ENCODE peak calls at places on chromosomes 4 and X, in eight cellular contexts. F, P, X, C, E, V, B and H are unnamed samples.

GRCh38 chr4:1693131-1693896 is 9.2 kb upstream of the FAM53A start:
- DNase-seq in F (peak), P (peak), X (peak), C (no peak), E (peak), V (peak), B (peak), H (peak)

GRCh38 chr4:185115827-185116232 is 27.2 kb upstream of the SLC25A4 start:
- DNase-seq in F (peak), P (peak), X (peak), C (no peak), E (peak), V (peak), B (peak), H (no peak)

GRCh38 chr4:128600410-128600809 is 209.1 kb upstream of the JADE1 start:
- DNase-seq in F (peak), P (no peak), X (peak), C (no peak), E (no peak), V (peak), B (no peak), H (no peak)

GRCh38 chrX:1618689-1619088 is 3.8 kb downstream of the ASMT start:
- DNase-seq in F (no peak), P (no peak), X (no peak), C (no peak), E (peak), V (peak), B (no peak), H (no peak)

GRCh38 chrX:115344885-115345653 is 55.6 kb downstream of the LUZP4 start:
- DNase-seq in F (peak), P (no peak), X (peak), C (peak), E (peak), V (peak), B (peak), H (no peak)

GRCh38 chr4:133483600-133484246 is 334.6 kb downstream of the PCDH10 start:
- DNase-seq in F (peak), P (no peak), X (peak), C (no peak), E (peak), V (peak), B (peak), H (no peak)

GRCh38 chr4:168528131-168528949 is 31.5 kb downstream of the PALLD start:
- DNase-seq in F (peak), P (no peak), X (peak), C (no peak), E (no peak), V (peak), B (peak), H (no peak)

GRCh38 chr4:6342530-6343293 is 73.1 kb downstream of the WFS1 start:
- DNase-seq in F (peak), P (no peak), X (peak), C (no peak), E (no peak), V (peak), B (peak), H (no peak)

GRCh38 chr4:119020158-119020557 is 115.5 kb upstream of the MYOZ2 start:
- DNase-seq in F (peak), P (no peak), X (peak), C (no peak), E (no peak), V (peak), B (no peak), H (no peak)

GRCh38 chrX:97628807-97629596 is 745.3 kb downstream of the RPA4 start:
- DNase-seq in F (no peak), P (no peak), X (no peak), C (no peak), E (no peak), V (no peak), B (no peak), H (no peak)

GRCh38 chr4:105186701-105187158 is 40.1 kb downstream of the TET2 start:
- DNase-seq in F (peak), P (no peak), X (peak), C (no peak), E (no peak), V (peak), B (no peak), H (no peak)

GRCh38 chrX:146602246-146602645 is 207.3 kb upstream of the CXorf51B start:
- DNase-seq in F (no peak), P (no peak), X (no peak), C (no peak), E (no peak), V (no peak), B (no peak), H (no peak)

GRCh38 chr4:138996090-138996489 is 19.5 kb upstream of the NOCT start:
- DNase-seq in F (no peak), P (no peak), X (no peak), C (no peak), E (peak), V (no peak), B (no peak), H (no peak)

GRCh38 chr4:51853027-51853682 is 10.2 kb downstream of the DCUN1D4 start:
- DNase-seq in F (no peak), P (no peak), X (peak), C (no peak), E (peak), V (no peak), B (peak), H (no peak)

GRCh38 chrX:95629737-95630136 is 1054.9 kb upstream of the DIAPH2 start:
- DNase-seq in F (peak), P (no peak), X (no peak), C (no peak), E (no peak), V (no peak), B (no peak), H (no peak)

GRCh38 chrX:19563327-19563726 is 48.0 kb upstream of the MAP3K15 start:
- DNase-seq in F (no peak), P (no peak), X (peak), C (no peak), E (no peak), V (no peak), B (no peak), H (no peak)

GRCh38 chrX:154334496-154334895 is 38.9 kb downstream of the TKTL1 start:
- DNase-seq in F (no peak), P (no peak), X (no peak), C (no peak), E (no peak), V (peak), B (no peak), H (no peak)

GRCh38 chr4:7358100-7358735 is 76.5 kb downstream of the PSAPL1 start:
- DNase-seq in F (peak), P (no peak), X (peak), C (no peak), E (no peak), V (peak), B (peak), H (no peak)

GRCh38 chr4:57989430-57989829 is 879.2 kb upstream of the IGFBP7 start:
- DNase-seq in F (no peak), P (no peak), X (no peak), C (no peak), E (peak), V (no peak), B (no peak), H (no peak)

GRCh38 chr4:26021417-26022345 is 107.7 kb downstream of the SMIM20 start:
- DNase-seq in F (peak), P (no peak), X (peak), C (no peak), E (no peak), V (peak), B (no peak), H (no peak)

GRCh38 chr4:87220094-87220831 is at the start of gene KLHL8:
- DNase-seq in F (peak), P (peak), X (peak), C (peak), E (peak), V (peak), B (peak), H (peak)
- TF ChIP-seq CTCF in F (peak), P (no peak), X (no peak), C (no peak), E (no peak), V (peak), B (peak), H (no peak)

DNA sequence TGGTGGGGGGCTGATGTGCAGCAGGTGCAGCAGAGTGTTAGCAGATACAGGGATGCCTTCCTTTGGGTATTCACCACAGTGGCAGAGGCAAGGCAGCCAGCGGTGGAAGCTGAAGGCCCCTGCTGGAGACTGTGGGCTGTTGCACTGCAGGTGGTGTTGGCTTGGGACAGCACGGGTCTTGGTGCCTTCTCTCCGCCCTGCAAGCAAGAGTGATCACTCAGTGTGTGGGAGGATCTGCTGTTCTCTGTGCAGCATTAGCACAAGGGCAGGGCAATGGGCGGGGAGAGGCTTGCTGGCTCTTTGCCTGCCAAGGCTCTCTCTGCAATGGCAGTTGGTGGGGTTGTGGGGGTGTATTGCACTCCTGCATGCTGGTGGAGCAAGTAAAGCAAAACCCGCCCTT is 821.0 kb upstream of the GRIA3 start:
- DNase-seq in F (no peak), P (no peak), X (no peak), C (no peak), E (peak), V (no peak), B (no peak), H (no peak)
- TF ChIP-seq CTCF in F (no peak), P (no peak), X (no peak), C (no peak), E (peak), V (no peak), B (no peak), H (no peak)

GRCh38 chrX:65740909-65741308 is 73.5 kb downstream of the MSN start:
- DNase-seq in F (no peak), P (no peak), X (no peak), C (no peak), E (no peak), V (no peak), B (no peak), H (no peak)
- TF ChIP-seq CTCF in F (no peak), P (no peak), X (no peak), C (no peak), E (no peak), V (no peak), B (no peak), H (no peak)

GRCh38 chr4:101790521-101791188 is at the start of gene BANK1:
- DNase-seq in F (no peak), P (peak), X (peak), C (peak), E (peak), V (peak), B (peak), H (peak)
- TF ChIP-seq CTCF in F (no peak), P (peak), X (no peak), C (peak), E (peak), V (peak), B (peak), H (peak)